ENCODE peak calls at places on chromosomes 5 and 9, in seven cellular contexts. S is IMR-90, Q is H9, X is mesendoderm, P is trophoblast cell, B is neuronal stem cell, E is mesenchymal stem cell. Y is an unnamed sample.

GRCh38 chr5:67548520-67549262 is 352.1 kb upstream of the CD180 start:
- DNase-seq in S (no peak), Q (no peak), X (no peak), P (no peak), B (no peak), E (no peak), Y (no peak)

GRCh38 chr5:10736354-10736753 is 24.7 kb downstream of the DAP start:
- DNase-seq in S (no peak), Q (no peak), X (no peak), P (no peak), B (no peak), E (no peak), Y (no peak)

GRCh38 chr5:463952-464351 is 21.0 kb downstream of the EXOC3 start:
- DNase-seq in S (no peak), Q (no peak), X (no peak), P (no peak), B (no peak), E (no peak), Y (no peak)

GRCh38 chr9:133731876-133732321 is 6.3 kb downstream of the SARDH start:
- DNase-seq in S (peak), Q (peak), X (peak), P (no peak), B (peak), E (peak), Y (no peak)

GRCh38 chr9:134928796-134929559 is 11.3 kb upstream of the FCN1 start:
- DNase-seq in S (no peak), Q (no peak), X (no peak), P (peak), B (no peak), E (no peak), Y (no peak)

GRCh38 chr5:174231961-174232487 is 186.5 kb downstream of the NSG2 start:
- DNase-seq in S (no peak), Q (no peak), X (no peak), P (no peak), B (no peak), E (no peak), Y (no peak)

GRCh38 chr5:140588311-140589070 is 23.9 kb downstream of the SLC35A4 start:
- DNase-seq in S (peak), Q (no peak), X (no peak), P (no peak), B (no peak), E (peak), Y (no peak)

GRCh38 chr9:38352716-38353334 is 39.7 kb upstream of the ALDH1B1 start:
- DNase-seq in S (no peak), Q (no peak), X (no peak), P (no peak), B (no peak), E (no peak), Y (no peak)

GRCh38 chr9:27394154-27394825 is 97.3 kb upstream of the EQTN start:
- DNase-seq in S (no peak), Q (no peak), X (no peak), P (no peak), B (no peak), E (no peak), Y (no peak)

GRCh38 chr5:6525910-6526309 is 77.3 kb downstream of the UBE2QL1 start:
- DNase-seq in S (peak), Q (peak), X (peak), P (peak), B (peak), E (no peak), Y (peak)

GRCh38 chr5:106376522-106376921 is 1294.2 kb downstream of the EFNA5 start:
- DNase-seq in S (peak), Q (no peak), X (no peak), P (no peak), B (no peak), E (peak), Y (no peak)

GRCh38 chr9:92704528-92704927 is 34.6 kb upstream of the IPPK start:
- DNase-seq in S (no peak), Q (no peak), X (no peak), P (no peak), B (no peak), E (no peak), Y (no peak)

GRCh38 chr5:150598046-150598445 is 42.4 kb upstream of the SYNPO start:
- DNase-seq in S (no peak), Q (no peak), X (no peak), P (no peak), B (no peak), E (no peak), Y (no peak)

GRCh38 chr9:104025109-104025508 is 69.0 kb upstream of the SMC2 start:
- DNase-seq in S (no peak), Q (no peak), X (no peak), P (no peak), B (no peak), E (no peak), Y (no peak)

GRCh38 chr5:167012281-167013034 is 1279.0 kb upstream of the WWC1 start:
- DNase-seq in S (no peak), Q (no peak), X (no peak), P (peak), B (no peak), E (no peak), Y (no peak)

GRCh38 chr9:87125819-87126218 is 178.5 kb upstream of the GAS1 start:
- DNase-seq in S (no peak), Q (no peak), X (no peak), P (no peak), B (no peak), E (no peak), Y (no peak)

GRCh38 chr5:2740849-2741555 is 10.5 kb downstream of the IRX2 start:
- DNase-seq in S (no peak), Q (no peak), X (no peak), P (no peak), B (no peak), E (no peak), Y (no peak)

GRCh38 chr9:17019398-17019797 is 115.4 kb upstream of the CNTLN start:
- DNase-seq in S (no peak), Q (no peak), X (no peak), P (peak), B (no peak), E (no peak), Y (no peak)

GRCh38 chr5:74579215-74579614 is 61.3 kb downstream of the ENC1 start:
- DNase-seq in S (no peak), Q (no peak), X (no peak), P (no peak), B (no peak), E (no peak), Y (no peak)

GRCh38 chr9:76271755-76272154 is 122.5 kb downstream of the RFK start:
- DNase-seq in S (peak), Q (no peak), X (no peak), P (no peak), B (no peak), E (no peak), Y (no peak)

GRCh38 chr9:134860510-134860909 is 20.1 kb upstream of the FCN2 start:
- DNase-seq in S (no peak), Q (peak), X (no peak), P (no peak), B (no peak), E (no peak), Y (no peak)

GRCh38 chr9:123282343-123283047 is 14.1 kb upstream of the STRBP start:
- DNase-seq in S (no peak), Q (no peak), X (no peak), P (no peak), B (no peak), E (no peak), Y (no peak)

GRCh38 chr5:148961261-148962199 is 101.3 kb downstream of the SH3TC2 start:
- DNase-seq in S (peak), Q (no peak), X (no peak), P (no peak), B (no peak), E (no peak), Y (no peak)

GRCh38 chr5:126624534-126624933 is 23.8 kb downstream of the PHAX start:
- DNase-seq in S (peak), Q (no peak), X (peak), P (peak), B (no peak), E (peak), Y (no peak)

GRCh38 chr5:53994148-53994547 is 316.2 kb downstream of the ARL15 start:
- DNase-seq in S (peak), Q (no peak), X (no peak), P (peak), B (no peak), E (peak), Y (no peak)

GRCh38 chr9:136898483-136899100 is 12.3 kb downstream of the TRAF2 start:
- DNase-seq in S (no peak), Q (no peak), X (no peak), P (no peak), B (no peak), E (no peak), Y (no peak)
- H3K18ac ChIP-seq in S (no peak), Q (no peak), X (no peak), P (no peak), B (no peak), E (no peak), Y (no peak)

GRCh38 chr5:92519717-92520632 is 1061.0 kb downstream of the NR2F1-AS1 start:
- DNase-seq in S (peak), Q (no peak), X (no peak), P (no peak), B (no peak), E (no peak), Y (no peak)
- H3K18ac ChIP-seq in S (no peak), Q (no peak), X (no peak), P (no peak), B (no peak), E (no peak), Y (no peak)

GRCh38 chr5:58855851-58856739 is 273.2 kb downstream of the RAB3C start:
- DNase-seq in S (no peak), Q (no peak), X (no peak), P (no peak), B (no peak), E (no peak), Y (no peak)
- H3K18ac ChIP-seq in S (no peak), Q (no peak), X (no peak), P (no peak), B (no peak), E (no peak), Y (no peak)

GRCh38 chr5:5359623-5360022 is 62.9 kb upstream of the ICE1 start:
- DNase-seq in S (no peak), Q (no peak), X (no peak), P (no peak), B (no peak), E (no peak), Y (no peak)

GRCh38 chr5:5356765-5357164 is 65.7 kb upstream of the ICE1 start:
- DNase-seq in S (no peak), Q (no peak), X (no peak), P (no peak), B (no peak), E (no peak), Y (no peak)

GRCh38 chr5:5360878-5361520 is 61.5 kb upstream of the ICE1 start:
- DNase-seq in S (no peak), Q (no peak), X (no peak), P (no peak), B (peak), E (no peak), Y (no peak)

GRCh38 chr5:5363045-5363444 is 59.4 kb upstream of the ICE1 start:
- DNase-seq in S (no peak), Q (no peak), X (no peak), P (no peak), B (no peak), E (no peak), Y (no peak)

GRCh38 chr5:5360363-5360762 is 62.1 kb upstream of the ICE1 start:
- DNase-seq in S (no peak), Q (no peak), X (no peak), P (no peak), B (no peak), E (no peak), Y (no peak)
- H3K18ac ChIP-seq in S (no peak), Q (no peak), X (no peak), P (no peak), B (peak), E (no peak), Y (no peak)

GRCh38 chr5:138470322-138471285 is 5.3 kb downstream of the EGR1 start:
- DNase-seq in S (no peak), Q (peak), X (peak), P (peak), B (no peak), E (no peak), Y (no peak)
- H3K18ac ChIP-seq in S (no peak), Q (no peak), X (no peak), P (no peak), B (no peak), E (no peak), Y (no peak)

GRCh38 chr5:158979749-158980521 is 119.8 kb downstream of the EBF1 start:
- DNase-seq in S (peak), Q (no peak), X (peak), P (no peak), B (no peak), E (peak), Y (no peak)
- H3K18ac ChIP-seq in S (no peak), Q (no peak), X (no peak), P (no peak), B (no peak), E (no peak), Y (no peak)

GRCh38 chr9:18331808-18332209 is 142.1 kb upstream of the ADAMTSL1 start:
- DNase-seq in S (peak), Q (no peak), X (no peak), P (no peak), B (no peak), E (no peak), Y (no peak)
- H3K18ac ChIP-seq in S (no peak), Q (no peak), X (peak), P (no peak), B (no peak), E (no peak), Y (no peak)

GRCh38 chr5:12332480-12332879 is 428.2 kb upstream of the CTNND2 start:
- DNase-seq in S (no peak), Q (no peak), X (peak), P (no peak), B (no peak), E (no peak), Y (no peak)
- H3K18ac ChIP-seq in S (no peak), Q (no peak), X (no peak), P (no peak), B (no peak), E (no peak), Y (no peak)

DNA sequence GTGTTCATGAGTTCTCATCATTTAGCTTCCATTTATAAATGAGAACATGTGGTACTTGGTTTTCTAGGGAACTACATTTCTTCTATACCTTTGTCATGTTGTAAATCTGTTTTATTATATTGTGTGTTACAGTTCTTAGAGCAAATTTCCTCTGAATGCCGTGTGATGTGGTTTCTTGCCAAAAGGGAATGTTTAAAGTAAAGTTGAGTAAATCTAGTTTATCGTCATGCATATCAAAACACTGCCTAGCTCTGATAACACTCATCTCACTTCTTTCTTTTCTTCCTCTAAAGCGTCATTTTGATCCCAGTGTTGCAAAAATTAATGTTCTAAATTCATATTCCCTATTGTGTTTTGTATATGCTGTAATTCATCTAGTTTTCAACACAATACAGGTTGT is 295.4 kb upstream of the HAPLN1 start:
- DNase-seq in S (peak), Q (no peak), X (no peak), P (no peak), B (no peak), E (peak), Y (no peak)
- H3K18ac ChIP-seq in S (peak), Q (no peak), X (no peak), P (no peak), B (no peak), E (no peak), Y (no peak)

DNA sequence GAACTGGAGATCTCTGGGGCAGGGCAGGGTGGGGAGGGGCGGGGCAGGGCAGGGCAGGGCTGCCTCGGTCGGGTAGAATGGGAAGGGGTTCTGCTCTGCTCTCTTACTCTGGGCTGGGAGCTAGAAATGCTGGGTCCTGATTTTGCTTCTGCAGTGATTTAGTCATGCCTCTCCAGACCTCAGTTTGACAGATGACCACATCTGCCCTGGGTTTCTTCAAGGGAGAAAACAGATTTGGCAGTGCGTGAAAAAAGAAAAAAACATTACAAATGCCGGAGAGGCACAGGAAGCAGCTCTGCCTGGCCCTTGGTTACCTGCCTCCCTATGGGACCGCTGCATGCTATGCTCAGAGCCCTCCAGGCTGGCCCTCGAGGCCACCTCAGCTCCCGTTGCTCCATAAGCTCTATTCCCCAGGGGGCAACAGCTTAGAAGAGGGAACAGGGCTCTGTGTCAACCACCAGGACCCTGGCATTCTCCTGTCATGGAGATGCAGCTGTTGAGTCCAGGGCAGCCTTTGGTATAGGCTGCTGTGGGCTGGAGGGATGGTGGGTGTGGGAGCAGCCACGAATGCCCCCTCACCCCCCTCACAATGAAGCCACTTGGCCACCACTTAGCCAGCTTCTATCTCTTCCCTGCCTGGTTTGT is 53.2 kb upstream of the UBTD2 start:
- DNase-seq in S (no peak), Q (no peak), X (no peak), P (no peak), B (no peak), E (no peak), Y (no peak)
- H3K18ac ChIP-seq in S (no peak), Q (no peak), X (no peak), P (no peak), B (no peak), E (no peak), Y (no peak)

Y was measured in H1.